ENCODE peak calls at places on chromosomes 5 and 9, in six cellular contexts. One of them, this sample, is unnamed.
A peak's percentile ranks its signal among the peaks of the same experiment; 100 is the strongest.

GRCh38 chr5:112707187-112708179 is 30.2 kb upstream of the APC start:
- DNase-seq in mammary epithelial cell: peak; percentile 95
- DNase-seq in GM03348: peak; percentile 99
- DNase-seq in iPS-NIHi11: peak; percentile 100
- DNase-seq in CD8-positive, alpha-beta memory T cell: peak; percentile 97
- DNase-seq in hippocampal formation: peak; percentile 99
- DNase-seq in this sample: peak; percentile 95

GRCh38 chr9:88258012-88258411 is 119.7 kb upstream of the SPATA31C2 start:
- DNase-seq in GM03348: peak; percentile 86
- DNase-seq in iPS-NIHi11: peak; percentile 60
- DNase-seq in hippocampal formation: peak; percentile 13
- DNase-seq in CD8-positive, alpha-beta memory T cell: no peak
- DNase-seq in mammary epithelial cell: no peak
- DNase-seq in this sample: no peak

GRCh38 chr9:92482336-92482735 is at the start of gene ASPN:
- DNase-seq in GM03348: peak; percentile 62
- DNase-seq in hippocampal formation: no peak
- DNase-seq in iPS-NIHi11: no peak
- DNase-seq in CD8-positive, alpha-beta memory T cell: no peak
- DNase-seq in mammary epithelial cell: no peak
- DNase-seq in this sample: no peak

GRCh38 chr9:4097490-4097889 is 202.4 kb downstream of the GLIS3 start:
- DNase-seq in mammary epithelial cell: no peak
- DNase-seq in CD8-positive, alpha-beta memory T cell: no peak
- DNase-seq in hippocampal formation: no peak
- DNase-seq in GM03348: peak; percentile 13
- DNase-seq in iPS-NIHi11: no peak
- DNase-seq in this sample: no peak

GRCh38 chr5:61768692-61769281 is 436.7 kb downstream of the ZSWIM6 start:
- DNase-seq in hippocampal formation: no peak
- DNase-seq in mammary epithelial cell: peak; percentile 45
- DNase-seq in CD8-positive, alpha-beta memory T cell: no peak
- DNase-seq in iPS-NIHi11: peak; percentile 79
- DNase-seq in GM03348: peak; percentile 5
- DNase-seq in this sample: peak; percentile 44

GRCh38 chr9:99004115-99004514 is 60.4 kb downstream of the COL15A1 start:
- DNase-seq in hippocampal formation: no peak
- DNase-seq in GM03348: no peak
- DNase-seq in iPS-NIHi11: no peak
- DNase-seq in CD8-positive, alpha-beta memory T cell: no peak
- DNase-seq in mammary epithelial cell: no peak
- DNase-seq in this sample: no peak

GRCh38 chr5:149217096-149217801 is 54.4 kb upstream of the AFAP1L1 start:
- DNase-seq in GM03348: no peak
- DNase-seq in CD8-positive, alpha-beta memory T cell: no peak
- DNase-seq in hippocampal formation: no peak
- DNase-seq in iPS-NIHi11: no peak
- DNase-seq in mammary epithelial cell: no peak
- DNase-seq in this sample: no peak

GRCh38 chr9:35579130-35579529 is 25.9 kb upstream of the TESK1 start:
- DNase-seq in hippocampal formation: no peak
- DNase-seq in GM03348: no peak
- DNase-seq in CD8-positive, alpha-beta memory T cell: no peak
- DNase-seq in iPS-NIHi11: no peak
- DNase-seq in mammary epithelial cell: peak; percentile 49
- DNase-seq in this sample: no peak

GRCh38 chr9:100473271-100474081 is 527 bp downstream of the TMEFF1 start:
- DNase-seq in mammary epithelial cell: peak; percentile 35
- DNase-seq in iPS-NIHi11: peak; percentile 48
- DNase-seq in GM03348: peak; percentile 79
- DNase-seq in CD8-positive, alpha-beta memory T cell: peak; percentile 26
- DNase-seq in hippocampal formation: no peak
- DNase-seq in this sample: peak; percentile 73

GRCh38 chr5:53874409-53874808 is 314.0 kb downstream of the NDUFS4 start:
- DNase-seq in GM03348: peak; percentile 44
- DNase-seq in iPS-NIHi11: peak; percentile 45
- DNase-seq in mammary epithelial cell: no peak
- DNase-seq in CD8-positive, alpha-beta memory T cell: no peak
- DNase-seq in hippocampal formation: no peak
- DNase-seq in this sample: no peak

GRCh38 chr9:108551030-108551964 is 304.5 kb downstream of the ACTL7B start:
- DNase-seq in hippocampal formation: no peak
- DNase-seq in mammary epithelial cell: peak; percentile 98
- DNase-seq in CD8-positive, alpha-beta memory T cell: no peak
- DNase-seq in iPS-NIHi11: peak; percentile 35
- DNase-seq in GM03348: peak; percentile 78
- DNase-seq in this sample: no peak

GRCh38 chr5:2763533-2763794 is 12.0 kb upstream of the IRX2 start:
- DNase-seq in iPS-NIHi11: no peak
- DNase-seq in GM03348: no peak
- DNase-seq in mammary epithelial cell: no peak
- DNase-seq in hippocampal formation: no peak
- DNase-seq in CD8-positive, alpha-beta memory T cell: no peak
- DNase-seq in this sample: no peak

GRCh38 chr5:59042683-59043082 is 459.8 kb downstream of the RAB3C start:
- DNase-seq in CD8-positive, alpha-beta memory T cell: no peak
- DNase-seq in hippocampal formation: no peak
- DNase-seq in iPS-NIHi11: no peak
- DNase-seq in GM03348: no peak
- DNase-seq in mammary epithelial cell: no peak
- DNase-seq in this sample: no peak

GRCh38 chr9:105223544-105224140 is 20.8 kb upstream of the SLC44A1 start:
- DNase-seq in iPS-NIHi11: no peak
- DNase-seq in GM03348: no peak
- DNase-seq in mammary epithelial cell: no peak
- DNase-seq in hippocampal formation: no peak
- DNase-seq in CD8-positive, alpha-beta memory T cell: no peak
- DNase-seq in this sample: no peak

GRCh38 chr9:27145143-27145542 is 36.1 kb downstream of the TEK start:
- DNase-seq in mammary epithelial cell: no peak
- DNase-seq in iPS-NIHi11: no peak
- DNase-seq in CD8-positive, alpha-beta memory T cell: no peak
- DNase-seq in GM03348: no peak
- DNase-seq in hippocampal formation: no peak
- DNase-seq in this sample: no peak

GRCh38 chr5:173954671-173955605 is 34.0 kb upstream of the C5orf47 start:
- DNase-seq in hippocampal formation: no peak
- DNase-seq in mammary epithelial cell: no peak
- DNase-seq in iPS-NIHi11: no peak
- DNase-seq in GM03348: no peak
- DNase-seq in CD8-positive, alpha-beta memory T cell: no peak
- DNase-seq in this sample: no peak

GRCh38 chr5:64872044-64872443 is 103.3 kb downstream of the CWC27 start:
- DNase-seq in GM03348: no peak
- DNase-seq in iPS-NIHi11: no peak
- DNase-seq in hippocampal formation: no peak
- DNase-seq in mammary epithelial cell: peak; percentile 24
- DNase-seq in CD8-positive, alpha-beta memory T cell: no peak
- DNase-seq in this sample: no peak

GRCh38 chr5:39399135-39400036 is 25.4 kb downstream of the DAB2 start:
- DNase-seq in mammary epithelial cell: peak; percentile 95
- DNase-seq in hippocampal formation: no peak
- DNase-seq in CD8-positive, alpha-beta memory T cell: no peak
- DNase-seq in iPS-NIHi11: no peak
- DNase-seq in GM03348: peak; percentile 78
- DNase-seq in this sample: no peak

GRCh38 chr9:114701971-114702370 is 20.0 kb upstream of the TEX48 start:
- DNase-seq in iPS-NIHi11: no peak
- DNase-seq in CD8-positive, alpha-beta memory T cell: no peak
- DNase-seq in GM03348: no peak
- DNase-seq in mammary epithelial cell: no peak
- DNase-seq in hippocampal formation: no peak
- DNase-seq in this sample: no peak

GRCh38 chr5:25713259-25713658 is 1068.5 kb upstream of the CDH10 start:
- DNase-seq in CD8-positive, alpha-beta memory T cell: no peak
- DNase-seq in GM03348: no peak
- DNase-seq in mammary epithelial cell: no peak
- DNase-seq in iPS-NIHi11: peak; percentile 5
- DNase-seq in hippocampal formation: no peak
- DNase-seq in this sample: no peak

GRCh38 chr5:1819458-1819857 is 18.3 kb downstream of the NDUFS6 start:
- DNase-seq in hippocampal formation: no peak
- DNase-seq in mammary epithelial cell: no peak
- DNase-seq in CD8-positive, alpha-beta memory T cell: no peak
- DNase-seq in GM03348: no peak
- DNase-seq in iPS-NIHi11: no peak
- DNase-seq in this sample: no peak

GRCh38 chr9:18543406-18543965 is 69.5 kb downstream of the ADAMTSL1 start:
- DNase-seq in GM03348: peak; percentile 69
- DNase-seq in hippocampal formation: no peak
- DNase-seq in mammary epithelial cell: peak; percentile 58
- DNase-seq in CD8-positive, alpha-beta memory T cell: no peak
- DNase-seq in iPS-NIHi11: no peak
- DNase-seq in this sample: no peak

GRCh38 chr5:38616061-38616460 is 59.6 kb upstream of the LIFR start:
- DNase-seq in CD8-positive, alpha-beta memory T cell: no peak
- DNase-seq in hippocampal formation: no peak
- DNase-seq in iPS-NIHi11: no peak
- DNase-seq in GM03348: peak; percentile 15
- DNase-seq in mammary epithelial cell: no peak
- DNase-seq in this sample: no peak

GRCh38 chr5:170366276-170366675 is 22.9 kb downstream of the KCNMB1 start:
- DNase-seq in mammary epithelial cell: no peak
- DNase-seq in CD8-positive, alpha-beta memory T cell: no peak
- DNase-seq in GM03348: no peak
- DNase-seq in iPS-NIHi11: no peak
- DNase-seq in hippocampal formation: no peak
- DNase-seq in this sample: no peak

GRCh38 chr5:6427689-6428088 is 21.0 kb upstream of the UBE2QL1 start:
- DNase-seq in hippocampal formation: no peak
- DNase-seq in iPS-NIHi11: no peak
- DNase-seq in CD8-positive, alpha-beta memory T cell: no peak
- DNase-seq in mammary epithelial cell: peak; percentile 16
- DNase-seq in GM03348: no peak
- DNase-seq in this sample: no peak

GRCh38 chr9:21450733-21451394 is 10.6 kb downstream of the IFNA1 start:
- DNase-seq in CD8-positive, alpha-beta memory T cell: no peak
- DNase-seq in mammary epithelial cell: no peak
- DNase-seq in hippocampal formation: no peak
- DNase-seq in GM03348: no peak
- DNase-seq in iPS-NIHi11: no peak
- DNase-seq in this sample: no peak

GRCh38 chr9:136544549-136545064 is 1.2 kb downstream of the NOTCH1 start:
- DNase-seq in CD8-positive, alpha-beta memory T cell: peak; percentile 49
- DNase-seq in mammary epithelial cell: peak; percentile 62
- DNase-seq in hippocampal formation: peak; percentile 87
- DNase-seq in GM03348: peak; percentile 60
- DNase-seq in iPS-NIHi11: peak; percentile 72
- DNase-seq in this sample: peak; percentile 87

GRCh38 chr5:117473075-117473595 is 898.5 kb upstream of the SEMA6A start:
- DNase-seq in GM03348: no peak
- DNase-seq in mammary epithelial cell: no peak
- DNase-seq in hippocampal formation: no peak
- DNase-seq in iPS-NIHi11: no peak
- DNase-seq in CD8-positive, alpha-beta memory T cell: no peak
- DNase-seq in this sample: no peak

GRCh38 chr5:14076566-14076965 is 66.6 kb upstream of the TRIO start:
- DNase-seq in hippocampal formation: no peak
- DNase-seq in mammary epithelial cell: no peak
- DNase-seq in GM03348: no peak
- DNase-seq in CD8-positive, alpha-beta memory T cell: no peak
- DNase-seq in iPS-NIHi11: no peak
- DNase-seq in this sample: no peak

GRCh38 chr5:95029569-95030366 is 255.1 kb downstream of the MCTP1 start:
- DNase-seq in iPS-NIHi11: no peak
- DNase-seq in GM03348: no peak
- DNase-seq in hippocampal formation: no peak
- DNase-seq in mammary epithelial cell: peak; percentile 6
- DNase-seq in CD8-positive, alpha-beta memory T cell: no peak
- DNase-seq in this sample: peak; percentile 34

GRCh38 chr5:16957305-16958165 is 21.4 kb upstream of the MYO10 start:
- DNase-seq in iPS-NIHi11: no peak
- DNase-seq in CD8-positive, alpha-beta memory T cell: no peak
- DNase-seq in hippocampal formation: no peak
- DNase-seq in GM03348: peak; percentile 76
- DNase-seq in mammary epithelial cell: peak; percentile 93
- DNase-seq in this sample: no peak

GRCh38 chr5:115414406-115415142 is 118.1 kb upstream of the CCDC112 start:
- DNase-seq in iPS-NIHi11: no peak
- DNase-seq in GM03348: peak; percentile 88
- DNase-seq in hippocampal formation: no peak
- DNase-seq in mammary epithelial cell: no peak
- DNase-seq in CD8-positive, alpha-beta memory T cell: no peak
- DNase-seq in this sample: peak; percentile 14

GRCh38 chr9:127904888-127905728 is 5.7 kb upstream of the ST6GALNAC6 start:
- DNase-seq in CD8-positive, alpha-beta memory T cell: peak; percentile 73
- DNase-seq in GM03348: no peak
- DNase-seq in mammary epithelial cell: no peak
- DNase-seq in hippocampal formation: no peak
- DNase-seq in iPS-NIHi11: no peak
- DNase-seq in this sample: no peak

GRCh38 chr9:123438321-123438720 is 82.3 kb downstream of the CRB2 start:
- DNase-seq in CD8-positive, alpha-beta memory T cell: no peak
- DNase-seq in mammary epithelial cell: no peak
- DNase-seq in hippocampal formation: no peak
- DNase-seq in iPS-NIHi11: no peak
- DNase-seq in GM03348: no peak
- DNase-seq in this sample: no peak

GRCh38 chr9:99433555-99433954 is 211.5 kb downstream of the SEC61B start:
- DNase-seq in CD8-positive, alpha-beta memory T cell: no peak
- DNase-seq in mammary epithelial cell: peak; percentile 83
- DNase-seq in GM03348: peak; percentile 76
- DNase-seq in hippocampal formation: no peak
- DNase-seq in iPS-NIHi11: peak; percentile 56
- DNase-seq in this sample: peak; percentile 76

GRCh38 chr9:114538241-114538640 is 33.0 kb upstream of the WHRN start:
- DNase-seq in hippocampal formation: no peak
- DNase-seq in iPS-NIHi11: peak; percentile 45
- DNase-seq in CD8-positive, alpha-beta memory T cell: peak; percentile 17
- DNase-seq in GM03348: no peak
- DNase-seq in mammary epithelial cell: peak; percentile 13
- DNase-seq in this sample: no peak

GRCh38 chr5:87653242-87653641 is 240.5 kb upstream of the CCNH start:
- DNase-seq in iPS-NIHi11: no peak
- DNase-seq in GM03348: no peak
- DNase-seq in hippocampal formation: no peak
- DNase-seq in CD8-positive, alpha-beta memory T cell: no peak
- DNase-seq in mammary epithelial cell: no peak
- DNase-seq in this sample: no peak

GRCh38 chr9:82445556-82445955 is 457.0 kb downstream of the SPATA31D1 start:
- DNase-seq in mammary epithelial cell: peak; percentile 4
- DNase-seq in iPS-NIHi11: no peak
- DNase-seq in hippocampal formation: no peak
- DNase-seq in GM03348: no peak
- DNase-seq in CD8-positive, alpha-beta memory T cell: no peak
- DNase-seq in this sample: no peak

GRCh38 chr9:134502261-134503211 is 139.1 kb upstream of the COL5A1 start:
- DNase-seq in iPS-NIHi11: peak; percentile 54
- DNase-seq in mammary epithelial cell: peak; percentile 64
- DNase-seq in CD8-positive, alpha-beta memory T cell: no peak
- DNase-seq in GM03348: peak; percentile 99
- DNase-seq in hippocampal formation: no peak
- DNase-seq in this sample: no peak

GRCh38 chr9:84819446-84819845 is 149.9 kb downstream of the NTRK2 start:
- DNase-seq in iPS-NIHi11: peak; percentile 52
- DNase-seq in mammary epithelial cell: no peak
- DNase-seq in GM03348: no peak
- DNase-seq in CD8-positive, alpha-beta memory T cell: no peak
- DNase-seq in hippocampal formation: no peak
- DNase-seq in this sample: no peak

This sample was measured in GM20000.